ENCODE peak calls at places on chromosome 17, in six cellular contexts. Z is SK-N-SH, D is H1, U is K562, V is HCT116, X is HepG2. Y is an unnamed sample.
A peak's percentile ranks its signal among the peaks of the same experiment; 100 is the strongest.

GRCh38 chr17:3770471-3770870 is 30.5 kb downstream of the ITGAE start:
- DNase-seq in Z (no peak), D (no peak), U (no peak), V (no peak), X (no peak), Y (no peak)

GRCh38 chr17:28527859-28528258 is 21.7 kb downstream of the FOXN1 start:
- DNase-seq in Z (no peak), D (no peak), U (no peak), V (no peak), X (no peak), Y (peak; percentile 94)

GRCh38 chr17:34275881-34276280 is 5.9 kb downstream of the CCL7 start:
- DNase-seq in Z (no peak), D (no peak), U (no peak), V (no peak), X (no peak), Y (no peak)

GRCh38 chr17:17387461-17388362 is 84.5 kb downstream of the NT5M start:
- DNase-seq in Z (no peak), D (peak; percentile 47), U (peak; percentile 52), V (peak; percentile 90), X (peak; percentile 77), Y (peak; percentile 87)

GRCh38 chr17:70168979-70169706 is at the start of gene KCNJ2:
- DNase-seq in Z (peak; percentile 97), D (peak; percentile 56), U (peak; percentile 84), V (no peak), X (peak; percentile 3), Y (no peak)

GRCh38 chr17:37831492-37831891 is 86.6 kb upstream of the HNF1B start:
- DNase-seq in Z (no peak), D (no peak), U (no peak), V (no peak), X (peak; percentile 71), Y (no peak)

GRCh38 chr17:11610999-11611566 is 12.8 kb downstream of the DNAH9 start:
- DNase-seq in Z (peak; percentile 66), D (no peak), U (no peak), V (no peak), X (no peak), Y (no peak)

GRCh38 chr17:37429442-37429841 is 22.8 kb downstream of the TADA2A start:
- DNase-seq in Z (no peak), D (no peak), U (no peak), V (no peak), X (no peak), Y (no peak)

GRCh38 chr17:144936-145670 is 7.7 kb downstream of the SCGB1C2 start:
- DNase-seq in Z (no peak), D (no peak), U (no peak), V (no peak), X (no peak), Y (no peak)

GRCh38 chr17:31273511-31273910 is 23.5 kb downstream of the OMG start:
- DNase-seq in Z (no peak), D (no peak), U (no peak), V (no peak), X (no peak), Y (no peak)

GRCh38 chr17:21286771-21287702 is 2.5 kb downstream of the MAP2K3 start:
- DNase-seq in Z (no peak), D (no peak), U (no peak), V (peak; percentile 12), X (peak; percentile 33), Y (no peak)

GRCh38 chr17:9436629-9437028 is 139.0 kb downstream of the STX8 start:
- DNase-seq in Z (no peak), D (no peak), U (no peak), V (no peak), X (no peak), Y (no peak)

GRCh38 chr17:74040729-74041128 is 162.7 kb upstream of the RPL38 start:
- DNase-seq in Z (no peak), D (no peak), U (no peak), V (no peak), X (no peak), Y (no peak)

GRCh38 chr17:58755577-58756245 is at the start of gene PPM1E:
- DNase-seq in Z (peak; percentile 98), D (peak; percentile 81), U (peak; percentile 85), V (no peak), X (peak; percentile 27), Y (peak; percentile 81)

GRCh38 chr17:17496189-17497064 is at the start of gene RASD1:
- DNase-seq in Z (peak; percentile 98), D (no peak), U (peak; percentile 90), V (no peak), X (peak; percentile 59), Y (peak; percentile 71)

GRCh38 chr17:17497065-17497844 is 1.1 kb upstream of the RASD1 start:
- DNase-seq in Z (no peak), D (no peak), U (no peak), V (no peak), X (no peak), Y (no peak)

GRCh38 chr17:19003966-19004600 is 481 bp downstream of the FAM83G start:
- DNase-seq in Z (peak; percentile 54), D (no peak), U (peak; percentile 79), V (no peak), X (peak; percentile 50), Y (peak; percentile 58)

GRCh38 chr17:1294157-1294717 is 14.8 kb downstream of the TRARG1 start:
- DNase-seq in Z (no peak), D (no peak), U (no peak), V (no peak), X (no peak), Y (no peak)

GRCh38 chr17:40431231-40431602 is 12.0 kb upstream of the IGFBP4 start:
- DNase-seq in Z (no peak), D (no peak), U (no peak), V (no peak), X (no peak), Y (no peak)

GRCh38 chr17:40432864-40433528 is 10.3 kb upstream of the IGFBP4 start:
- DNase-seq in Z (peak; percentile 69), D (no peak), U (no peak), V (no peak), X (no peak), Y (no peak)

GRCh38 chr17:40436631-40437030 is 6.6 kb upstream of the IGFBP4 start:
- DNase-seq in Z (no peak), D (no peak), U (no peak), V (no peak), X (no peak), Y (no peak)

GRCh38 chr17:40430272-40431230 is 12.7 kb upstream of the IGFBP4 start:
- DNase-seq in Z (no peak), D (no peak), U (no peak), V (no peak), X (no peak), Y (no peak)

DNA sequence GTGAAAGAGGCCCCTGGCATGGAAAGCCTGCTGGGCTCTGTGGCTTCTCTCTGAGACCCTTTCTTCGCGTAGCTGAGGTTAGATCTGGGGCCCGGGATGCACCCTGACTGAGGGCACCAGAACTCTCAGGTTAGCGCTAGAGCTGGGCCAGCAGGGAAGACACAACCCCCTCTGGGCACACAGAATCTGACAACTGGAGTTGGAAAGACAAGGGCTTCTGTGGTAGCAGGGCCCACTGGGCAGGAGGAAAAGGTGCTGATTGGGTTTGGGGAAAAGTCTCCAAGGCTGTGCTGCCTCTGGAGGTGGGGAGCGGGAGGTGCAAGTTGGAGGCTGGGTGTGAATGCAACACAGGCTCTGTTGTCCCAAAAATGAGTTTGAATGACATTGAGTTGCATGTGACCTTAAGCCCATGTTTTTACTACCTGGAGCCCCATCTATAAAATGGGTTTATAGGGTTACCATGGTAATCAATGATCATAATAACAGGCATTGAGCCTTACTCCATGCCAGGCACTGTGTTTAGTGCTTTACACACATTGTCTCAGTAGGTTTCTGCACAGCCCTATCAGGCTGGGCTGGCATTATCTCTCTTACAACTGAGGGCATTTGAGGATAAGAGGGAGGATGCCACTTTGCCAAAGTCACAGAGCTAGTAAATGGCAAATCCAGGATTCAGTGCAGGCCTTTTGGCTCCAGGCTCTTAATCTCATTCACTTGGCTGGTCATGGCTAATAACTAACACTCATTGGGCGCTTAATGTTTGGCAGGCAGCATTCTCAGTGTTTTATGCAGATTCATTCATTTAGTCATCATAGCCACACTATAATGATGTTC is 9.5 kb upstream of the IGFBP4 start:
- DNase-seq in Z (peak; percentile 58), D (no peak), U (peak; percentile 62), V (no peak), X (no peak), Y (no peak)
- TF ChIP-seq JUND in Z (no peak), D (no peak), U (no peak), V (no peak), X (no peak), Y (no peak)

GRCh38 chr17:43443381-43443780 is 40.4 kb upstream of the DHX8 start:
- DNase-seq in Z (no peak), D (no peak), U (no peak), V (no peak), X (no peak), Y (no peak)

GRCh38 chr17:43445009-43445589 is 38.7 kb upstream of the DHX8 start:
- DNase-seq in Z (no peak), D (no peak), U (no peak), V (no peak), X (no peak), Y (no peak)

GRCh38 chr17:43438626-43439529 is 40.1 kb downstream of the ARL4D start:
- DNase-seq in Z (no peak), D (no peak), U (no peak), V (no peak), X (no peak), Y (no peak)

GRCh38 chr17:43444223-43445008 is 39.4 kb upstream of the DHX8 start:
- DNase-seq in Z (no peak), D (no peak), U (no peak), V (no peak), X (no peak), Y (peak; percentile 95)

DNA sequence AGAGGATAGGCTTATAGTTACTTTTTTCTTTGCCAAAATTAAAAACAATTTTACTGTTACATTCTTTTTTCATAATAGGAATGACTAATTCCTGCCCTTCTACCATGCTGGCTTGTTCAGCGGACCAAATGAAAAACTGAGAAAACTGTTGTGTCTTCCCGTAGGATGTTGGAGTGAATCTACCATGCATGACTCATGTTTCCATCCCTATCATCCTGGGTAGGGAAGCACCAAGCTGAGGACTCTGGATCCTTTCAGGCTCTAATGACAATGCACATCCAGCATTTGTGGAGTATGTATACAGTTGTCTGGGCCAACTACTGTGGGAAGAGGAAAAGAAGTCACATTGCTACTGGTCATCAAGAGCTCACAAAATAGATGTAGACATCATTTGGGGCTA is 41.1 kb upstream of the DHX8 start:
- DNase-seq in Z (no peak), D (no peak), U (no peak), V (no peak), X (no peak), Y (no peak)
- TF ChIP-seq JUND in Z (peak; percentile 34), D (no peak), U (no peak), V (no peak), X (no peak), Y (no peak)

DNA sequence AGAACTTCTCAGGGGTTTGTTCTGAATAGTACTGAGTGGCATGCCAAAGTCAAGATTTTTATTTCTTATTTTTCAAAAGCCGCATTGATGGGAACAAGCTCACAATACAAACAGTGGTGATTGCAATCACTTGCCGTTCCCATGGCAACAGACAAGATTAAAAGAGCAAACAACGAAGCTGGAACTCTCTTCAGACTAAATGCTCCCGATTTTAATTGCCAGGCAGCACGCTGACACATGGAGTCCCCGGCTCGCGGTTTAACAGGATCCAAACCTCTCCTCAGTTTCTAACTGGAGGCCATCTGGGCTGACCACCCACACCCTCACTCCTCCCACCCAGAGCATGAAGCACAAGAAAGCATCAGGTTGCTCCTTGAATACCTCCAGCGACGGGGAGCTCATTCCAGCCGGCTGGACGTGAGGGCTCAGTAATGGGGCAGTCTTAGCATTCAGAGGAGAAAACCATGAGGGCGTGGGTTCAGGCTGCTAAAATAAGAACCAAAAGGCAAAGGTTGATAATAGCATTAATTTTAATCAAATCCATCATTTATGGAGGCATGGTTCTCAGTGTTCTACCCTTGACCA is 41.5 kb downstream of the AIPL1 start:
- DNase-seq in Z (no peak), D (no peak), U (no peak), V (no peak), X (peak; percentile 53), Y (no peak)
- TF ChIP-seq JUND in Z (no peak), D (no peak), U (no peak), V (no peak), X (no peak), Y (no peak)

GRCh38 chr17:57665128-57665527 is 80.0 kb downstream of the CCDC182 start:
- DNase-seq in Z (peak; percentile 68), D (no peak), U (no peak), V (no peak), X (no peak), Y (no peak)
- TF ChIP-seq JUND in Z (no peak), D (no peak), U (no peak), V (no peak), X (no peak), Y (no peak)

Y was measured in T47D.